ENCODE peak calls at places on chromosomes 7 and 10, in eight cellular contexts. E is GM12878; D is HepG2; A is tibial artery; R is activated CD8-positive, alpha-beta T cell treated with anti-CD3 and anti-CD28 coated beads for 36 hours; I is brain microvascular endothelial cell; X is BJ; O is lower lobe of right lung. U is an unnamed sample.

GRCh38 chr10:8052344-8052969 is 2.0 kb upstream of the GATA3 start:
- DNase-seq in A (no peak), I (no peak), E (no peak), X (no peak), R (peak), D (no peak), O (no peak), U (no peak)

GRCh38 chr7:372546-372938 is 82.6 kb downstream of the FOXL3 start:
- DNase-seq in E (no peak), O (no peak), D (no peak), X (no peak), I (no peak), A (peak), R (no peak), U (peak)

GRCh38 chr10:82038587-82038986 is 163.6 kb downstream of the NRG3 start:
- DNase-seq in O (no peak), D (no peak), X (no peak), E (no peak), R (no peak), A (no peak), I (no peak), U (no peak)

GRCh38 chr10:4051011-4051407 is 266.0 kb upstream of the KLF6 start:
- DNase-seq in O (no peak), D (no peak), A (peak), E (no peak), I (no peak), X (no peak), R (no peak), U (no peak)

GRCh38 chr7:150357771-150358427 is 10.7 kb upstream of the REPIN1 start:
- DNase-seq in D (no peak), R (peak), X (no peak), A (no peak), I (no peak), O (no peak), E (no peak), U (no peak)

GRCh38 chr10:13335881-13336280 is 12.2 kb downstream of the SEPHS1 start:
- DNase-seq in R (no peak), A (no peak), X (no peak), D (no peak), E (no peak), I (no peak), O (no peak), U (no peak)

GRCh38 chr10:56370217-56371113 is 9.4 kb upstream of the ZWINT start:
- DNase-seq in A (no peak), D (no peak), R (peak), E (no peak), O (no peak), I (no peak), X (no peak), U (no peak)

GRCh38 chr10:615583-616152 is 73.8 kb downstream of the DIP2C start:
- DNase-seq in A (no peak), O (no peak), R (no peak), I (peak), E (no peak), D (no peak), X (no peak), U (no peak)

GRCh38 chr7:100363098-100363497 is 5.2 kb downstream of the PILRB start:
- DNase-seq in R (no peak), O (no peak), X (no peak), E (no peak), D (no peak), I (no peak), A (no peak), U (no peak)

GRCh38 chr10:80453392-80453714 is 757 bp upstream of the TSPAN14 start:
- DNase-seq in R (peak), A (no peak), O (no peak), X (no peak), D (no peak), I (no peak), E (no peak), U (no peak)

GRCh38 chr10:52451817-52452216 is 137.7 kb downstream of the DKK1 start:
- DNase-seq in E (no peak), O (no peak), I (no peak), A (no peak), R (no peak), X (peak), D (no peak), U (no peak)

GRCh38 chr10:86651021-86651471 is 3.3 kb upstream of the OPN4 start:
- DNase-seq in X (no peak), A (peak), E (no peak), O (no peak), R (no peak), I (no peak), D (no peak), U (peak)

GRCh38 chr10:129678186-129678585 is 211.1 kb downstream of the MGMT start:
- DNase-seq in E (no peak), I (no peak), R (no peak), D (no peak), A (no peak), O (no peak), X (no peak), U (no peak)

GRCh38 chr7:154953006-154953684 is 49.8 kb downstream of the PAXIP1 start:
- DNase-seq in O (peak), A (peak), D (peak), I (peak), R (peak), E (no peak), X (no peak), U (peak)

GRCh38 chr10:128047337-128047736 is 78.9 kb downstream of the MKI67 start:
- DNase-seq in R (peak), X (no peak), E (peak), A (peak), I (peak), O (peak), D (no peak), U (peak)

GRCh38 chr10:80461208-80462183 is 7.4 kb downstream of the TSPAN14 start:
- DNase-seq in X (no peak), D (no peak), A (peak), I (no peak), E (no peak), R (no peak), O (no peak), U (no peak)

GRCh38 chr10:51425431-51425830 is 274.0 kb downstream of the CSTF2T start:
- DNase-seq in A (no peak), R (no peak), O (no peak), X (no peak), I (no peak), E (no peak), D (no peak), U (no peak)

GRCh38 chr10:100510533-100511308 is 8.9 kb downstream of the SEC31B start:
- DNase-seq in E (no peak), O (no peak), D (no peak), I (no peak), X (no peak), R (peak), A (no peak), U (no peak)

GRCh38 chr10:112314822-112315474 is 31.7 kb downstream of the TECTB start:
- DNase-seq in E (no peak), R (peak), X (no peak), D (peak), O (peak), A (peak), I (peak), U (peak)

GRCh38 chr7:44150966-44151678 is 10.0 kb upstream of the MYL7 start:
- DNase-seq in D (no peak), O (no peak), X (no peak), A (no peak), E (no peak), I (no peak), R (no peak), U (no peak)

GRCh38 chr7:44144426-44144967 is 3.4 kb upstream of the MYL7 start:
- DNase-seq in A (peak), I (no peak), D (no peak), E (no peak), O (no peak), X (no peak), R (no peak), U (no peak)

GRCh38 chr7:41891967-41892755 is 189.3 kb upstream of the INHBA start:
- DNase-seq in A (no peak), X (no peak), I (no peak), D (no peak), O (no peak), R (peak), E (no peak), U (no peak)
- TF ChIP-seq CTCF in A (no peak), X (no peak), I (peak), D (peak), O (peak), R (no peak), E (peak), U (no peak)

GRCh38 chr10:102394079-102394800 is 1.3 kb upstream of the NFKB2 start:
- DNase-seq in D (peak), O (peak), A (peak), I (peak), X (peak), E (peak), R (peak), U (peak)
- TF ChIP-seq CTCF in D (peak), O (peak), A (peak), I (no peak), X (no peak), E (peak), R (no peak), U (peak)

DNA sequence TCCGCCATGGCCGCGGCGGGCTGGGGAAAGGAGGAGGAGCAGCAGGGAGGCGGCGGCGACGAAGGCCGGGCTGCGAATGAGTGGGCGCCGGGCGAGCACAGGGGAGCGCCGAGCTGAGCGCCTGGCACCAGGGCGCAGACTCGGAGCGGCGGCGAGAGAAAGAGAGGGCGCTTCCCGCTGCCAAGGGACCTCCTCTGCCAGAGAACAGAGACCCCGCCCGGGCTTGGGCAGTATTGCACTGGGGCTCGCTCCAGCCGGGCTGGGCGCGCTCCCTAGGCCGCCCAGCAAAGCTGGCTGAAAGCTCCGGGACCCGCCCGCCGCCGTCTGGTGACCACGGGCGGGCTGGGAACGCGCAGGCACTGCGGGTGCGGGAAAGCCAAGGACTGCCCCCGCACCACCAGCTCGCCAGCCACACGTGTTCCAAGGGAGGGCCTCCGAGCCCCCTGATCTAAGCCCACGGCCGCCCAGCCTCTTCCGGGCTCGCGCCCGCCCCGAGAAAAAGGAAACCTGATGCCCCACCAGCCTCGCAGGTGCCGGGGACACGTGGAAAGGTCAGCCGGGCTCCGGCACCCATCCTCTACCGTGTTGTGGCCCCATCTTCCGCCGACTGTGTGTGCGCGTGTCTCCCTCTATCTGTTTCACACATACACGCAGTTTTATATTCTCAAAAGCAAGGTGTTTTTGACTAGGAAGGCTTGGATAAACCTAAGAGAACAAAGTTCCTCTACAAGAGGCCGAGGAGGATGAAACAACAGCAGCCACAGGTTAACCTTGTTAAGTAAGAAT is at the start of gene CCDC6:
- DNase-seq in A (peak), O (peak), I (peak), R (peak), X (peak), E (no peak), D (peak), U (peak)
- TF ChIP-seq CTCF in A (peak), O (peak), I (peak), R (peak), X (peak), E (peak), D (peak), U (peak)

GRCh38 chr7:140512317-140513000 is 33.2 kb upstream of the MKRN1 start:
- DNase-seq in O (peak), E (no peak), X (no peak), I (no peak), A (no peak), R (peak), D (peak), U (no peak)

GRCh38 chr7:140509789-140510188 is 30.5 kb upstream of the MKRN1 start:
- DNase-seq in A (no peak), D (no peak), I (no peak), O (no peak), R (no peak), E (no peak), X (no peak), U (no peak)

GRCh38 chr7:140501941-140502340 is 22.6 kb upstream of the MKRN1 start:
- DNase-seq in O (no peak), E (no peak), I (no peak), D (no peak), A (no peak), R (no peak), X (no peak), U (no peak)

GRCh38 chr7:140506788-140507464 is 27.6 kb upstream of the MKRN1 start:
- DNase-seq in A (no peak), I (peak), O (no peak), E (no peak), R (no peak), X (peak), D (no peak), U (no peak)
- TF ChIP-seq CTCF in A (peak), I (peak), O (no peak), E (no peak), R (no peak), X (peak), D (no peak), U (no peak)

GRCh38 chr7:33334349-33334748 is 205.0 kb downstream of the BBS9 start:
- DNase-seq in R (peak), D (peak), I (peak), E (no peak), X (no peak), A (no peak), O (no peak), U (no peak)
- TF ChIP-seq CTCF in R (no peak), D (peak), I (peak), E (peak), X (peak), A (no peak), O (peak), U (no peak)

GRCh38 chr7:7349156-7349555 is 166.8 kb downstream of the C1GALT1 start:
- DNase-seq in X (no peak), I (no peak), O (no peak), R (no peak), D (no peak), E (no peak), A (no peak), U (no peak)

GRCh38 chr7:7352845-7353244 is 170.5 kb downstream of the C1GALT1 start:
- DNase-seq in D (peak), I (no peak), E (no peak), X (no peak), R (no peak), A (no peak), O (no peak), U (no peak)

GRCh38 chr7:7354674-7355073 is 172.3 kb downstream of the C1GALT1 start:
- DNase-seq in E (no peak), O (no peak), X (no peak), R (no peak), A (no peak), D (no peak), I (no peak), U (no peak)

GRCh38 chr7:7351156-7351555 is 168.8 kb downstream of the C1GALT1 start:
- DNase-seq in X (no peak), I (no peak), D (no peak), O (no peak), E (no peak), R (no peak), A (no peak), U (no peak)

GRCh38 chr7:7351832-7352231 is 169.5 kb downstream of the C1GALT1 start:
- DNase-seq in A (no peak), O (no peak), D (no peak), I (no peak), R (no peak), E (no peak), X (no peak), U (no peak)
- TF ChIP-seq CTCF in A (no peak), O (no peak), D (no peak), I (no peak), R (no peak), E (no peak), X (no peak), U (no peak)

DNA sequence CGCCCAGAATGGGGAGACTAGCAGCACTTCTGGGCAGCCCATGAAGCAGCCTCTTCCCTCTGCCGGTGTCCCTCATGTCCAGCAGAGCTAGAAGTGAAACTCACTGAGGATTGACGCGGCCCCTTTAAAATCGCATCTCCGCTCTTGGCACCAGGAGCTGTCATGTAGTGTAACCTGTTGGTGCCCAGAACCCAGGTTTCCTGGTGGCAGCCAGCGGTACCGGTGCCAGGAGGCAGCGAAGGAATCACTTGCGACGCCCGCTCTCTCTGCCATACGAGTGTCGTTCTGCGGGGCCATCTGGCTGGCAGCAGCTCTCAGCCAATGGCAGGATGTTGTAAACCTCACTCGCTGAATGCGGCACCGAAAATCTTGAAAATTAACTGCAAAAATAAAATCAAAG is 82.7 kb downstream of the CUX1 start:
- DNase-seq in D (no peak), A (peak), O (peak), R (no peak), I (no peak), X (no peak), E (no peak), U (no peak)
- TF ChIP-seq CTCF in D (no peak), A (peak), O (no peak), R (no peak), I (no peak), X (peak), E (no peak), U (no peak)

U was measured in CD14-positive monocyte.